ENCODE peak calls at places on chromosome 11, in six cellular contexts. A is neural crest cell, V is GM12864, Q is left ventricle myocardium inferior, I is sigmoid colon, T is heart right ventricle. J is an unnamed sample.

GRCh38 chr11:44852159-44852707 is 98.5 kb downstream of the TP53I11 start:
- DNase-seq in A (no peak), V (no peak), Q (no peak), I (no peak), T (no peak), J (peak; percentile 26)

GRCh38 chr11:35190804-35191348 is 51.9 kb downstream of the CD44 start:
- DNase-seq in A (no peak), V (no peak), Q (no peak), I (no peak), T (no peak), J (peak; percentile 72)

GRCh38 chr11:100790073-100790472 is 103.0 kb downstream of the ARHGAP42 start:
- DNase-seq in A (no peak), V (no peak), Q (no peak), I (no peak), T (no peak), J (no peak)

GRCh38 chr11:69750108-69750850 is 24.9 kb downstream of the FGF4 start:
- DNase-seq in A (no peak), V (no peak), Q (no peak), I (no peak), T (no peak), J (no peak)

GRCh38 chr11:93024376-93024775 is 54.9 kb downstream of the MTNR1B start:
- DNase-seq in A (no peak), V (no peak), Q (no peak), I (no peak), T (no peak), J (no peak)

GRCh38 chr11:113378013-113378412 is 9.6 kb upstream of the ANKK1 start:
- DNase-seq in A (no peak), V (no peak), Q (no peak), I (no peak), T (no peak), J (no peak)

GRCh38 chr11:29272019-29272654 is 744.7 kb downstream of the KCNA4 start:
- DNase-seq in A (no peak), V (no peak), Q (no peak), I (no peak), T (no peak), J (no peak)

GRCh38 chr11:86101493-86101892 is 32.6 kb upstream of the PICALM start:
- DNase-seq in A (no peak), V (no peak), Q (no peak), I (no peak), T (no peak), J (no peak)

GRCh38 chr11:5600374-5600851 is 4.0 kb downstream of the TRIM6 start:
- DNase-seq in A (peak; percentile 47), V (peak; percentile 59), Q (peak; percentile 41), I (peak; percentile 87), T (peak; percentile 63), J (peak; percentile 61)

GRCh38 chr11:134261626-134262488 is 8.5 kb downstream of the ACAD8 start:
- DNase-seq in A (no peak), V (no peak), Q (no peak), I (no peak), T (no peak), J (no peak)

GRCh38 chr11:82229346-82229745 is 504.3 kb downstream of the FAM181B start:
- DNase-seq in A (no peak), V (peak; percentile 2), Q (no peak), I (no peak), T (no peak), J (no peak)

GRCh38 chr11:35151241-35151640 is 12.3 kb downstream of the CD44 start:
- DNase-seq in A (no peak), V (no peak), Q (no peak), I (no peak), T (no peak), J (no peak)

GRCh38 chr11:69573751-69574382 is 67.1 kb upstream of the CCND1 start:
- DNase-seq in A (no peak), V (no peak), Q (no peak), I (no peak), T (no peak), J (no peak)

GRCh38 chr11:44471603-44472002 is 93.9 kb upstream of the CD82 start:
- DNase-seq in A (no peak), V (no peak), Q (no peak), I (no peak), T (no peak), J (no peak)

GRCh38 chr11:2077061-2077802 is 62.0 kb downstream of the IGF2 start:
- DNase-seq in A (no peak), V (no peak), Q (no peak), I (no peak), T (no peak), J (no peak)

GRCh38 chr11:36053901-36054300 is 110.0 kb downstream of the LDLRAD3 start:
- DNase-seq in A (no peak), V (no peak), Q (no peak), I (no peak), T (no peak), J (no peak)

GRCh38 chr11:19614370-19614936 is 98.2 kb upstream of the NAV2 start:
- DNase-seq in A (no peak), V (no peak), Q (no peak), I (no peak), T (no peak), J (no peak)

DNA sequence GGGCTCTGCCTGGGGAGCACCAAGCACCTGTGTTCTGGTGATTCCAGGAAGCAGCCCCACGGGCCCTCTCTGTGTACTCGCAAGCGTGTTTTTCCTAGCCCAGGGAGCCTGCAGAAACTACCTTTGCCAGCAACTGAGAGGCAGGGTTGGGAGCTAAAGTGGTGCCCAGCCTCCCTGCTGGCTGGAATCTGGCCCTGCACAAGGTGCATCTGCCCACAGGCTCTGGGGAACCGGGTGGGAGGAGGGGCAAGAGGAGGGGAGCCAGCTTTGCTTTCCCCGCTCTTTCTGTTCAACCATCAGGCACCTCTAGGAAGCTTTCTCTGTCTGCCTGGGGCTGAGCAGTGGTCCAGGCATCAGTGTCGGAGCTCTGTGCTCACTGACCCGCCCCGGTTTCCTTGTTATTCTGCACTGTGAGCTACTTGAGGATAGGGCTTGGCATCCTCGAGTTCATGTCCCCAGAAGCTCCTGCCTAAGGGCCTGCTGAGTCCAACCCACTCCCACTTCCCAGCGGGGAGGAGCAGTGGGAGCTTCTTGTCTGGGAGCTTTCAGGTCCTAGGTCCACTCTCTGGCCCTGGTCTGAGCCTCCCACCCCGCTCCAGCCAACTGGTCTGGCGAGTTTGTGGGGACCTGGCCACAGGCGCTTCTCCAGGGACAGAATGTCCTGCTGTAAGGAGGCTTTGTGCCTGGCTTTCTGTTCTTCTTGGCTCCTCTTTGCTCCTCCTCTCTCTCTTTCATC is 14.9 kb downstream of the DAGLA start:
- DNase-seq in A (no peak), V (no peak), Q (peak; percentile 69), I (peak; percentile 92), T (peak; percentile 35), J (no peak)
- TF ChIP-seq CTCF in A (peak; percentile 49), V (no peak), Q (peak; percentile 57), I (no peak), T (peak; percentile 45), J (no peak)

DNA sequence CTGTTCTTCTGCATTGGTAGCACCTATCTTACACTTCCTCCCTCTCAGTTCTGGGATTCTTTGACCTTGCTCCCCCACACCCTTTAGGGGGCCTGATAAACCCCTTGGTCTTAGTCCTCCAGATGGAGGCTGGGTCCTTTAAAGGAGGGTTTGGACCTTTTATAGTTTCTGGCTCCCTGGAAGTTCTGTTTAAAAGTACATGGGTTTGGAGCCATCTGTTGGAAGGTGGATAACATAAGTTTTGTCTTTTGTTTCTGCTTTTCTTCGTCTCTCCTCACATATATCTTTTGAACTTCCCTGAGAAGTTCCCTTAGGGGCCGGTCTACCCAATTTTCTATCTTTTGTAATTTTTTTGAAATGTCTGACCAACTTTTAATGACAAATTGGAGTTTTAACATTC is 17.9 kb upstream of the HYLS1 start:
- DNase-seq in A (no peak), V (no peak), Q (no peak), I (no peak), T (no peak), J (no peak)
- TF ChIP-seq CTCF in A (no peak), V (no peak), Q (no peak), I (no peak), T (no peak), J (no peak)

DNA sequence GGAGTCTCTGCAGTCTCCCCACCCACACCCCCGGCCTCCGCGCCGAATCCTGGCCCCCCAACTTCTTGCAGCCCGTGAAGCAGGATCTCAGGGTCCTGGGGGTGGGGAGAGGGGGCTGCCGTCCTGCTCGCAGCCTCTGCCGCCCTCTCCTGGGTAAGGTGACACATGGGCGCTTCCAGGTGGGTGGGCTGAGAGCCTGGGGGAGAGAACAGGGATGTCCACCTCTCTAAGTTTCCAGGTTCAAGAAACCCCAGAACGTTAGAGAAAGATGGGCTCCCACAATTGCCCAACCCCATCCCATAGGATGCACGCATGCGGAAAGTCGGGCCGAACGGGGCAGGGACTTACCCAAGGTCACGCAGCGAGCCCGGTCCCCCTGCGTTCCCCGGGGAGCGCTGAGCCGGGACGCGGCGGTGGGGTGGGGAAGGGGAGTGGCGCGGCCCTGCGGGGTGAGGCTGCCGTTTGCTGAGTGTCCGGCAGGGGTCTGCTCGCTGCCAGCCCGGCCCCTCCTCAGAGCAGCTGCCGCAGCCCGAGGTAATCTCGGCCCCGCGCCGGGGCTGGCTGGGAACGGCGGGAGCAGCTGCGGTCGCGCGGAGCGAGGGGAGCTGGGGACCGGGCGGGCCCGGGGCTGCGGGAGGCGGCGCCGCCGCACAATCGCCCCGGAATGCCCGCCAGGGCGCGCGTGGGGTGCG is 705 bp upstream of the CAPN1 start:
- DNase-seq in A (peak; percentile 82), V (no peak), Q (peak; percentile 60), I (peak; percentile 82), T (peak; percentile 55), J (no peak)
- TF ChIP-seq CTCF in A (peak; percentile 72), V (peak; percentile 73), Q (peak; percentile 65), I (peak; percentile 51), T (peak; percentile 57), J (peak; percentile 72)

DNA sequence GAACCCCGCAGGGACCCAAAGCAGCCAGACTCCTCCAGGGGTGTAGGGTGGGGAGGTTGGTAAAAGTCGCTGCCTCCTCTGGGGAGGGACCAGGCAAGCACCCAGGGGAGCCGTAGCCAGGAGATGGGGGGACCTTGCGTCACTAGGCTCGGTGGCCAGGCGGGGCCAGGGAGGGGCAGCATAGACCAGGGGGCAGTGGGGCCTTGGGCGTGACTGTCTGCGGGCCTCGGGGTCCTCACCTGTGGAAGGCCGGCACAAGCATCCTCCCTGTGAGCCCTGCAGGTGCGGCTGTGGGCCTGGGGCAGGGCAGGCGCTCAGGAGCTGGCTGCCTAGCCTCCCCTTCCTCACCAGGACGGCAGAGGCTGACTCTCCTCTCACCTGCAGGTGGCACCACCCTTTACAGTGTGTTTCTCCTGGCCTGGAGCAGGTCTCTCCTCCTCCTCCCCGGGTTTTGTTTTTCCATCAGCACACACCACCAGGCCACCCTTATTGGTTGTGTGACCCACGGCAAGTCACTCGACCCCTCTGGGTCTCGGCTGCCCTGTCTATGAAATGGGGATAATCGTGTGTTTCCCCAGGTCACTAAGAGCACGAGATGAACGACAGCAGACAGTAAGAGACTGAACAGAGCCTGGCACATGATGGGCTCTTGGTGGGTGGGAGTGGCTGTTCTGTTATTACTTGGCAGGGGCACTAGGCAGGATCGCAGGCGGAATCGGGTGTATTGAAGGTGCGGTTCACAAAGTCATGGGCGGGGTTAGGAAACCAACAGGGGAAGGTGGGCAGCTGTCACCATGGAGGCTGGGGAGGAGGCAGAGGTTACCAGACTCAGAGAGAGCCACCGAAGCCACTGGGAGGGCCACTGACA is 52.7 kb downstream of the FLRT1 start:
- DNase-seq in A (no peak), V (no peak), Q (no peak), I (no peak), T (no peak), J (no peak)
- TF ChIP-seq CTCF in A (peak; percentile 48), V (peak; percentile 35), Q (no peak), I (peak; percentile 14), T (peak; percentile 21), J (no peak)

GRCh38 chr11:6618117-6619020 is 853 bp downstream of the TPP1 start:
- DNase-seq in A (no peak), V (no peak), Q (no peak), I (peak; percentile 85), T (peak; percentile 57), J (peak; percentile 92)
- TF ChIP-seq CTCF in A (no peak), V (no peak), Q (no peak), I (no peak), T (no peak), J (no peak)

GRCh38 chr11:77345621-77346020 is 44.1 kb upstream of the GDPD4 start:
- DNase-seq in A (no peak), V (no peak), Q (no peak), I (no peak), T (no peak), J (no peak)
- TF ChIP-seq CTCF in A (no peak), V (no peak), Q (no peak), I (no peak), T (no peak), J (no peak)

J was measured in CD14-positive monocyte.